ENCODE peak calls at places on chromosomes 11 and 22, in seven cellular contexts. C, K, A, B, O, H and E are unnamed samples.

GRCh38 chr11:35388054-35388453 is 31.3 kb downstream of the SLC1A2 start:
- DNase-seq in C (no peak), K (no peak), A (no peak), B (no peak), O (no peak), H (no peak), E (no peak)

GRCh38 chr22:50278461-50278860 is 8.3 kb upstream of the MAPK11 start:
- DNase-seq in C (no peak), K (no peak), A (no peak), B (no peak), O (no peak), H (no peak), E (no peak)

GRCh38 chr11:72306186-72306585 is 62.2 kb upstream of the PHOX2A start:
- DNase-seq in C (no peak), K (no peak), A (no peak), B (no peak), O (no peak), H (no peak), E (no peak)

GRCh38 chr22:28237092-28237491 is 318.0 kb upstream of the PITPNB start:
- DNase-seq in C (peak; percentile 3), K (no peak), A (no peak), B (no peak), O (no peak), H (no peak), E (no peak)

GRCh38 chr11:74312321-74312720 is 881 bp upstream of the P4HA3 start:
- DNase-seq in C (peak; percentile 44), K (no peak), A (no peak), B (no peak), O (no peak), H (no peak), E (peak; percentile 34)

GRCh38 chr22:20405291-20405930 is 11.5 kb downstream of the ZNF74 start:
- DNase-seq in C (no peak), K (no peak), A (no peak), B (no peak), O (no peak), H (no peak), E (no peak)

GRCh38 chr11:77569671-77570070 is 20.1 kb upstream of the AQP11 start:
- DNase-seq in C (no peak), K (no peak), A (no peak), B (no peak), O (no peak), H (no peak), E (no peak)

GRCh38 chr11:44799036-44799435 is 72.3 kb downstream of the TSPAN18 start:
- DNase-seq in C (no peak), K (no peak), A (no peak), B (no peak), O (no peak), H (no peak), E (no peak)

GRCh38 chr11:12027844-12028243 is 19.4 kb upstream of the DKK3 start:
- DNase-seq in C (no peak), K (no peak), A (no peak), B (no peak), O (no peak), H (no peak), E (no peak)